ENCODE peak calls at places on chromosomes 6 and 20, in five cellular contexts. E is SK-N-SH, H is K562, L is A549, W is IMR-90. R is an unnamed sample.

GRCh38 chr6:79373880-79374279 is 139.4 kb upstream of the HMGN3 start:
- DNase-seq in E (peak), H (no peak), L (no peak), W (no peak), R (no peak)

GRCh38 chr6:35352735-35353134 is 10.4 kb downstream of the PPARD start:
- DNase-seq in E (no peak), H (no peak), L (no peak), W (no peak), R (no peak)

GRCh38 chr6:133240511-133241087 is 558 bp upstream of the EYA4 start:
- DNase-seq in E (peak), H (no peak), L (peak), W (peak), R (no peak)

GRCh38 chr6:41462980-41463930 is 82.9 kb upstream of the FOXP4 start:
- DNase-seq in E (peak), H (peak), L (peak), W (peak), R (no peak)

GRCh38 chr20:53003420-53003819 is 31.3 kb downstream of the TSHZ2 start:
- DNase-seq in E (no peak), H (no peak), L (no peak), W (no peak), R (no peak)

GRCh38 chr6:108114861-108115597 is 40.5 kb upstream of the OSTM1 start:
- DNase-seq in E (peak), H (no peak), L (peak), W (peak), R (no peak)

GRCh38 chr6:88547768-88548167 is 381.6 kb upstream of the CNR1 start:
- DNase-seq in E (no peak), H (no peak), L (no peak), W (no peak), R (no peak)

GRCh38 chr6:146265051-146265450 is 236.2 kb downstream of the GRM1 start:
- DNase-seq in E (no peak), H (no peak), L (no peak), W (no peak), R (no peak)

GRCh38 chr6:25035451-25036435 is 100.0 kb upstream of the RIPOR2 start:
- DNase-seq in E (no peak), H (no peak), L (no peak), W (no peak), R (no peak)

GRCh38 chr6:13813621-13814175 is 659 bp downstream of the MCUR1 start:
- DNase-seq in E (peak), H (peak), L (peak), W (peak), R (no peak)

GRCh38 chr20:17226410-17227198 is at the start of gene PCSK2:
- DNase-seq in E (peak), H (peak), L (peak), W (peak), R (no peak)

GRCh38 chr6:45487645-45488044 is 109.9 kb upstream of the SUPT3H start:
- DNase-seq in E (no peak), H (no peak), L (no peak), W (no peak), R (no peak)

GRCh38 chr20:63232235-63233060 is 3.3 kb upstream of the BIRC7 start:
- DNase-seq in E (no peak), H (no peak), L (peak), W (peak), R (no peak)

GRCh38 chr6:75755704-75756103 is 6.7 kb downstream of the MYO6 start:
- DNase-seq in E (no peak), H (no peak), L (no peak), W (no peak), R (no peak)

GRCh38 chr6:169337881-169338445 is 84.3 kb upstream of the THBS2 start:
- DNase-seq in E (no peak), H (no peak), L (no peak), W (no peak), R (no peak)

GRCh38 chr20:17990278-17990972 is 21.6 kb downstream of the MGME1 start:
- DNase-seq in E (no peak), H (no peak), L (no peak), W (peak), R (no peak)

DNA sequence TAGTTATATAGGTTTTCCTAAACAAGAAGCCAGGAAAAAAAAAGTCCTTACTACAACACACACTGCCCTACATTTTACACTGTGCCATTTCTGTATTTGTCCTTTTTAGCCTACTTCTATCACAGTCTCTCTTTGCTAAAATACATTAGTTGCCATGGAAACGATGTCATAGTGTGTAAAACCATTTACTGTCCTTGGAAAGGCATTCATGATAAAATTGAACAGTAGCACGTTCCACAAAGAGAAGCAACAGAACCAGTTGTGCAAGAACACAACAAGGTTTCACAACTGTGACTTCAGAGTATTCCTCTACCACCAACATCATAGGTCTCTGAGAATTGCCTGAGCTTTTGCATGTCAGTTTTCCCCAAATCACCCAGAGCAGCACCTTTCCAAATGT is 20.5 kb downstream of the FYN start:
- DNase-seq in E (no peak), H (no peak), L (no peak), W (peak), R (no peak)
- TF ChIP-seq RCOR1 in E (no peak), H (no peak), L (no peak), W (no peak), R (no peak)

GRCh38 chr20:5785146-5785545 is 34.9 kb downstream of the SHLD1 start:
- DNase-seq in E (no peak), H (no peak), L (peak), W (no peak), R (no peak)
- TF ChIP-seq RCOR1 in E (no peak), H (no peak), L (no peak), W (no peak), R (no peak)

GRCh38 chr6:154403803-154404202 is 47.2 kb upstream of the IPCEF1 start:
- DNase-seq in E (peak), H (no peak), L (no peak), W (peak), R (no peak)
- TF ChIP-seq RCOR1 in E (no peak), H (no peak), L (no peak), W (no peak), R (no peak)

DNA sequence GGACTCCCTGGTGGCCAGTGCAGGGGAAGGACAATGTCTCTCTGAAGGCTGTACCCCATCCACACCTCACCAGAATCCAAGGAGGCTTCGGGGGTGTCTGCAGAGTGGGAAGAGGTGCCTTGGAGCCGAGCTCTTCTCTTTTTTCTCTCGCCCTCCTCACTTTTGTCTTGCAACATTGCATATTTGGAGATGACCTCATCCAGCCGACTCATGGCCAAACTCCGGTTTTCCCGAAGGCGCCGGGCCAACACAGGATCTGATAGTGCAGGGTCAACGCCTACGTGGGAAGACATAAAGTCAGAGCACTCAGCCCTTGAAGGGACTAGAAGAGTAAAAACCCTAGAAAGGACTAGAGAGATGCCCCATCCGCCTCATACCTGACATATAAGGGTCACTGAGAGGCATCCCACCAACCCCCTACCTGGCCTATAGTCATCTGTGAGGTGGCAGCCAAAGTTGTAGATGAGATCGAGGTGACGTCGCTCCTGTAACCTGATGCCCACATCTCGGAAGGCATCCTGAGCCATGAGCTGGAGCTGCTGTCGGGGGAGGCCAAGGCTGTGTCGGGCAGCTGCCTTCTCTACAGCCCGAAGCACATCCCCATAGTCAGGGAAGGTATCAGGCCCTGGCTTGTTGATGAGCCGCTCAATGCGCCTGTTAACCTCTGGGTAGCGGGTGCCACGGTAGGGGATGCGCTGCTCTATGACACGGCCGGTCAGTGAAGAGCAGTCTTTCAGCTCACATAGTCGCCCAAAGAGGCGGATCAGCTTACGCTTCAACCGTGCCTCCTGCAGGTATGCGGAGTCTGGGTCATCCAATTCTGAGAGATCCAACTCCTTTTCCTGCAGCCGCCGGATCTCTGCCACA is 3.0 kb upstream of the ZBTB22 start:
- DNase-seq in E (no peak), H (no peak), L (no peak), W (peak), R (no peak)
- TF ChIP-seq RCOR1 in E (no peak), H (peak), L (no peak), W (no peak), R (no peak)

DNA sequence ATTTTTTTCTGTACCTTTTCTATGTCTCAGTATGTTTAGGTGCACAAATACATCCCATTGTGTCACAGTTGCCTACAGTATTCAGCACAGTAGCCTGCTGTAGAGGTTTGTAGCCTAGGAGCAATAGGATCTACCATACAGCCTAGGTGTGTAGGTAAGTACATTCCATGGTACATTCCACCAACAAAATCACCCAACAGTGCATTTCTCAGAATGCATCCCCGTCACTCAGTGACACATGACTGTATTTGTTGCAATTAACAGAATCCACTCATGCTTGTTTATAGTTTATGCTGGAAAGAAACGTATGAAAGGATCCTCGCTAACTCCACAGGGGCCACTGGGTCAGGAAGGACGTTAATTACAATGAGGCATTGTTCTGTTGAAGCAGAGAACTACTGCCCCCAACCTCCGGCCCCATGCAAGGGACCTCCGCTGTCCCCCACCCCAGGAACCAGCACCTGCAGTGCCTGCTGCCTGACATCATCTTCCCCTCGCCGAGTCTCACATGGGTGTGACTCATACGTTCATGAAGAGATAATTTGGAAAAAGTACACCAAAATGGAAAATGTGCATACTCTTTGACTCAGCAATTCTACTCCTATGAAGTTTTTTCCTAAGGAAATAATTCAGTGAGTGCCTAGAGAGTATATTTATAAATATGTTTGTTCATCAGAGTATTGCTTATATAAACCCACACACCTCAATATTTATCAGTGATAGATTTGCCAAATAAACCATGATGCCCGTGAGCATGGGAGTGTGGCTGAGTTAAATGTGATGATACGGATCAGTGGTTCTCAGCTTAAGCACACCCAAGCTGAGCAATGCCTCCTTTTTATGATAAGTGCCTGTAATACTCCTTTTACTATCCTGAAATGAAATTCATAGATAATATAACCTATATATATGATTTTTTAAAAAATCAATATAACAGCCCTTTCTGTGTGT is 156.4 kb upstream of the ECI2 start:
- DNase-seq in E (no peak), H (no peak), L (no peak), W (peak), R (no peak)
- TF ChIP-seq RCOR1 in E (no peak), H (no peak), L (no peak), W (no peak), R (no peak)

DNA sequence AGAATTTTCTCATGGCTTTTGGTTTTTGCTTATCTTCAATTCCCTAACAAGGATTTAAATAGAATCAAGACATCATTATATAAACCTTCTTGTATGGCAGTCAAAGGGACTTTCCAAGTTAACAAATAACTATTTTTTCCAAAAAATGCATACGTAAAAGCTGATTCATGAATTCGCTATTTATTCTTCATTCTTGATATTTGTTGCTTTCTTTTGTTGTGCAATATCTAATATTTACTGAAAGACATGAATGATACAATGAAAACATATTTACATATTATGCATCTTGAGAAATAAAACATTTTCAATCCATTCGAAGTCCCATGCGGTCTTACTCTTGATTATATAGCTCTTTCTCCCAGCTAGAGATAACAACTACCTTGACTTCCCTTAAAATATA is 47.0 kb upstream of the SPTLC3 start:
- DNase-seq in E (no peak), H (no peak), L (peak), W (no peak), R (no peak)
- TF ChIP-seq RCOR1 in E (no peak), H (no peak), L (no peak), W (no peak), R (no peak)

R was measured in GM12878.